ENCODE peak calls at places on chromosomes 7 and 10, in eight cellular contexts. Z, S, B, I, F, K, R and U are unnamed samples.

GRCh38 chr10:1274746-1275544 is 218.8 kb downstream of the WDR37 start:
- DNase-seq in Z (no peak), S (no peak), K (no peak), R (no peak), I (no peak), B (no peak), F (no peak), U (no peak)

GRCh38 chr10:26460736-26461135 is 22.6 kb downstream of the APBB1IP start:
- DNase-seq in B (no peak), S (no peak), F (no peak), Z (no peak), K (no peak), R (no peak), I (no peak), U (no peak)

GRCh38 chr7:136405931-136406777 is 429.0 kb upstream of the MTPN start:
- DNase-seq in R (peak; percentile 39), I (peak; percentile 31), B (no peak), K (peak; percentile 57), Z (peak; percentile 66), F (peak; percentile 22), S (peak; percentile 35), U (peak; percentile 31)

GRCh38 chr7:115676080-115676479 is 354.5 kb downstream of the TFEC start:
- DNase-seq in F (no peak), R (no peak), S (peak; percentile 36), I (no peak), K (peak; percentile 45), B (no peak), Z (peak; percentile 48), U (no peak)

GRCh38 chr10:971613-972012 is 16.6 kb upstream of the GTPBP4 start:
- DNase-seq in R (no peak), K (no peak), F (no peak), I (no peak), B (no peak), Z (no peak), S (no peak), U (no peak)

GRCh38 chr10:114538544-114538906 is 119.5 kb downstream of the ABLIM1 start:
- DNase-seq in B (peak; percentile 69), S (no peak), I (peak; percentile 51), Z (no peak), R (no peak), F (no peak), K (no peak), U (no peak)

GRCh38 chr7:424961-425793 is 94.5 kb downstream of the PDGFA start:
- DNase-seq in I (peak; percentile 67), B (no peak), Z (no peak), R (peak; percentile 80), F (no peak), K (peak; percentile 2), S (peak; percentile 34), U (no peak)

GRCh38 chr7:137846588-137847417 is at the start of gene DGKI:
- DNase-seq in F (no peak), R (peak; percentile 92), B (peak; percentile 5), S (no peak), I (peak; percentile 87), K (no peak), Z (no peak), U (no peak)

GRCh38 chr7:91020611-91021385 is 243.4 kb upstream of the FZD1 start:
- DNase-seq in S (peak; percentile 55), I (no peak), R (no peak), K (peak; percentile 15), F (no peak), Z (no peak), B (no peak), U (no peak)

GRCh38 chr7:22377690-22378089 is 20.7 kb upstream of the RAPGEF5 start:
- DNase-seq in B (no peak), I (no peak), F (no peak), Z (no peak), R (no peak), K (no peak), S (no peak), U (no peak)

GRCh38 chr10:97690138-97690537 is 3.1 kb upstream of the AVPI1 start:
- DNase-seq in B (no peak), I (no peak), R (no peak), S (no peak), F (no peak), K (no peak), Z (no peak), U (no peak)

GRCh38 chr10:29585488-29585976 is 49.2 kb downstream of the SVIL start:
- DNase-seq in F (no peak), B (no peak), Z (peak; percentile 45), I (peak; percentile 55), K (peak; percentile 33), S (no peak), R (peak; percentile 47), U (no peak)

GRCh38 chr10:27390681-27391080 is 113.4 kb upstream of the RAB18 start:
- DNase-seq in I (no peak), Z (peak; percentile 19), B (no peak), R (no peak), F (no peak), S (no peak), K (peak; percentile 52), U (no peak)

GRCh38 chr10:121365566-121365965 is 232.7 kb downstream of the FGFR2 start:
- DNase-seq in R (no peak), F (no peak), S (no peak), B (no peak), I (no peak), K (no peak), Z (no peak), U (no peak)

GRCh38 chr7:87128883-87129282 is 23.4 kb upstream of the DMTF1 start:
- DNase-seq in B (no peak), Z (no peak), S (no peak), K (no peak), F (no peak), R (no peak), I (peak; percentile 11), U (no peak)

GRCh38 chr10:70918851-70919530 is 30.6 kb upstream of the PCBD1 start:
- DNase-seq in F (no peak), I (peak; percentile 67), Z (no peak), K (no peak), R (peak; percentile 66), B (no peak), S (no peak), U (no peak)

GRCh38 chr10:62082729-62083412 is 181.4 kb downstream of the ARID5B start:
- DNase-seq in B (peak; percentile 33), F (no peak), R (no peak), I (no peak), K (peak; percentile 66), Z (peak; percentile 67), S (peak; percentile 69), U (no peak)

DNA sequence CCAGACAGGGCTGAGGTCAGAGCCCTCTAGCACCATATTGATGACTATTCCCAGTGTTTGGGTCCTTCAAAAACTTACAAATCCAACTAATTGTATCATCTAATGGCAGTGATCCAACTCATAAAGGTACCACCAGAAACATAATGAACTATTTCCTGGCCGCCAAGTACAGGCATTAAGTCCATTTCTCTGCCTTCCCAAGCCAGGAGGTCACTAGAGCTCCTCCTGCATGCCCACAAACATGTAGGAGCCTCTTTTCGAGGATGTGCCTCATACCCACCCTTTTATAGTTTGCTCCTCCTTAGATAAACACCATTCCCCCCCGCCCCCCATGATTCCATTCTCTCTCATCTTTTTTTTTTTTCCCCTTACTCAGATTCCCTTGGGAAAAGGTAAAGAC is 91.3 kb downstream of the CHN2 start:
- DNase-seq in F (no peak), S (no peak), R (no peak), B (no peak), Z (no peak), I (no peak), K (no peak), U (no peak)
- H3K4me3 ChIP-seq in F (no peak overlapping the region), S (no peak overlapping the region), R (no peak overlapping the region), B (no peak overlapping the region), Z (no peak overlapping the region), I (no peak overlapping the region), K (no peak overlapping the region), U (no peak overlapping the region)

GRCh38 chr7:101171442-101171837 is 6.1 kb upstream of the VGF start:
- DNase-seq in R (no peak), K (no peak), S (no peak), I (peak; percentile 60), Z (no peak), B (no peak), F (no peak), U (no peak)
- H3K4me3 ChIP-seq in R (no peak overlapping the region), K (no peak overlapping the region), S (no peak overlapping the region), I (peak overlapping the region; percentile 40), Z (no peak overlapping the region), B (no peak overlapping the region), F (peak overlapping the region; percentile 6), U (no peak overlapping the region)

GRCh38 chr7:41134242-41134872 is 568.5 kb downstream of the INHBA start:
- DNase-seq in K (peak; percentile 35), R (no peak), B (no peak), S (peak; percentile 51), Z (peak; percentile 67), F (no peak), I (no peak), U (no peak)

GRCh38 chr7:41133700-41134099 is 569.2 kb downstream of the INHBA start:
- DNase-seq in Z (no peak), R (no peak), K (no peak), F (no peak), I (no peak), S (no peak), B (no peak), U (no peak)

GRCh38 chr7:41130021-41130420 is 572.9 kb downstream of the INHBA start:
- DNase-seq in S (no peak), F (no peak), Z (no peak), I (no peak), K (no peak), R (no peak), B (no peak), U (no peak)

GRCh38 chr7:41130596-41131236 is 572.2 kb downstream of the INHBA start:
- DNase-seq in F (no peak), B (no peak), S (no peak), I (no peak), R (no peak), K (no peak), Z (no peak), U (no peak)

DNA sequence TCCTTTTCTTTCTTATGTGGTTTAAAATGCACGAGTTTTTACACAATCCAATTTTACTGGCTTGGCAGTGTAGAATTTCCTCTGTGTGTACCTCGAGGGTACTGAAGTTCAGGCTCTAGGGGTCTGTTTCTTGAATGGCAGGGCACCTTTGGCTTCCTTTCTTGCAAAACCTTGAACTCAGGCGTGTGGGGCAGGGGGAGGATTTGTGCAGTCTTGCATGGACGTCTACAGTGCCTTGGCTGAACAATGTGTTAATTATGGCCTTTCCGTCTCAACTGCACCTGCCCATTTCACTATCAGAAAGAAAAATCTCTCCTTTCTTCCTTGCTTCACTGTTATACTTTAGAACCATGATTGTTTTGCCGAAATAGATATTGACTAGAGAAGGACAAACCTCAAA is 570.9 kb downstream of the INHBA start:
- DNase-seq in K (no peak), Z (no peak), R (no peak), I (no peak), B (no peak), S (no peak), F (no peak), U (no peak)
- H3K4me3 ChIP-seq in K (no peak overlapping the region), Z (no peak overlapping the region), R (no peak overlapping the region), I (no peak overlapping the region), B (no peak overlapping the region), S (no peak overlapping the region), F (no peak overlapping the region), U (no peak overlapping the region)

DNA sequence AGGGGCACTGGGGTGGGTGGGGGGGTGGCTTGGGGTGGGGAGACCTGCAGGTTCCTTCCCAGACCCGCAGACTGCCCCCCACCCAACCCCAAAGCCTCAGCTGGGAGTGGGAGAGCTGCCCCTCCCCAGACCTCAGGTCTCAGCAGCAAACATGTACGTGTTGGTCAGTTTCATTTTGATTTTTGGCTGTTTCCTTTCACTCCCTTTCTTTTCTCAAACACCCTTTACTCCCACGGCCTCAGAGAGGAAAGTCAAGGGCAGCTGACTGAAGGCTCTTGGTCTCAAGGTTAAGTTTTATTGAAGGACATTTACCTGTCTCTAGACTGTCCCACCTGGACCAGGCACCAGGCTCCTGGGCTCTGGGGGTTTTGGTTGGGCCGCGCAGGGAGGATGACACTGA is 34.1 kb upstream of the HSPB1 start:
- DNase-seq in S (no peak), B (no peak), K (no peak), Z (no peak), R (no peak), F (no peak), I (no peak), U (no peak)
- H3K4me3 ChIP-seq in S (no peak overlapping the region), B (no peak overlapping the region), K (no peak overlapping the region), Z (no peak overlapping the region), R (no peak overlapping the region), F (no peak overlapping the region), I (no peak overlapping the region), U (no peak overlapping the region)